ENCODE peak calls at places on chromosomes 12 and 14, in six cellular contexts. D is K562, S is HepG2, M is HCT116, T is H1, F is GM12878. R is an unnamed sample.

GRCh38 chr12:42273706-42274105 is 35.7 kb upstream of the YAF2 start:
- DNase-seq in D (no peak), S (no peak), M (no peak), T (no peak), F (no peak), R (no peak)

GRCh38 chr12:51028126-51028810 is 2.1 kb upstream of the SLC11A2 start:
- DNase-seq in D (peak; percentile 53), S (peak; percentile 70), M (no peak), T (peak; percentile 38), F (no peak), R (peak; percentile 39)

GRCh38 chr12:120101617-120102016 is 14.9 kb downstream of the RAB35 start:
- DNase-seq in D (no peak), S (no peak), M (no peak), T (no peak), F (no peak), R (no peak)

GRCh38 chr12:79563021-79563739 is 127.6 kb downstream of the PAWR start:
- DNase-seq in D (no peak), S (no peak), M (no peak), T (no peak), F (no peak), R (no peak)

GRCh38 chr12:128076188-128076587 is 190.8 kb upstream of the TMEM132C start:
- DNase-seq in D (no peak), S (no peak), M (no peak), T (no peak), F (no peak), R (no peak)

GRCh38 chr12:24595652-24596235 is 353.2 kb downstream of the BCAT1 start:
- DNase-seq in D (peak; percentile 22), S (peak; percentile 10), M (no peak), T (no peak), F (no peak), R (no peak)

GRCh38 chr12:28742791-28743190 is 406.3 kb upstream of the FAR2 start:
- DNase-seq in D (no peak), S (no peak), M (no peak), T (no peak), F (no peak), R (no peak)

GRCh38 chr12:79897617-79898016 is 37.3 kb downstream of the PPP1R12A start:
- DNase-seq in D (no peak), S (peak; percentile 14), M (peak; percentile 16), T (peak; percentile 5), F (no peak), R (peak; percentile 33)

GRCh38 chr14:97179573-97179972 is 382.4 kb downstream of the VRK1 start:
- DNase-seq in D (no peak), S (no peak), M (no peak), T (no peak), F (no peak), R (no peak)

GRCh38 chr12:79911889-79912656 is 22.8 kb downstream of the PPP1R12A start:
- DNase-seq in D (no peak), S (no peak), M (no peak), T (no peak), F (no peak), R (no peak)

GRCh38 chr14:22039938-22040780 is 366.5 kb upstream of the OR4E1 start:
- DNase-seq in D (no peak), S (peak; percentile 26), M (peak; percentile 18), T (no peak), F (no peak), R (no peak)

GRCh38 chr12:109771746-109772621 is 58.4 kb downstream of the FAM222A start:
- DNase-seq in D (no peak), S (no peak), M (no peak), T (no peak), F (no peak), R (no peak)

DNA sequence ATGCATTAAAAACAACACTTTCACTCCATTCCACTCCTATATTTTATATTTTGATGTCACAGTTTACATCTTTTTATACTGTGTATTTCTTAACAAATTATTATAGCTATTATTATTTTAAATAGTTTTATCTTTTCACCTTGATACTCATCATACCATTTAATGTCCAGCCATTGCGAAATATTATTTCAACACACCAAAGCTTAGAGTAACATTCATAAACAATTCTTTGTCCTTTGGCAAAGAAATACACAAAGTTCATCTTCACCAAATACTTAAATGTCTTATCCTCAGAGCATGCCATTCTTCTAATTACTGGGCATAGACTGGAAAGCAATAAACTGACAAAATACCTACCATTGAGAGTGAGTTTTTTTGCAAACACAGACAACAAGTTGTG is 1963.4 kb upstream of the FLRT2 start:
- DNase-seq in D (no peak), S (no peak), M (no peak), T (no peak), F (no peak), R (no peak)
- TF ChIP-seq ZNF274 in D (no peak), S (no peak), M (no peak), T (no peak), F (no peak), R (no peak)

DNA sequence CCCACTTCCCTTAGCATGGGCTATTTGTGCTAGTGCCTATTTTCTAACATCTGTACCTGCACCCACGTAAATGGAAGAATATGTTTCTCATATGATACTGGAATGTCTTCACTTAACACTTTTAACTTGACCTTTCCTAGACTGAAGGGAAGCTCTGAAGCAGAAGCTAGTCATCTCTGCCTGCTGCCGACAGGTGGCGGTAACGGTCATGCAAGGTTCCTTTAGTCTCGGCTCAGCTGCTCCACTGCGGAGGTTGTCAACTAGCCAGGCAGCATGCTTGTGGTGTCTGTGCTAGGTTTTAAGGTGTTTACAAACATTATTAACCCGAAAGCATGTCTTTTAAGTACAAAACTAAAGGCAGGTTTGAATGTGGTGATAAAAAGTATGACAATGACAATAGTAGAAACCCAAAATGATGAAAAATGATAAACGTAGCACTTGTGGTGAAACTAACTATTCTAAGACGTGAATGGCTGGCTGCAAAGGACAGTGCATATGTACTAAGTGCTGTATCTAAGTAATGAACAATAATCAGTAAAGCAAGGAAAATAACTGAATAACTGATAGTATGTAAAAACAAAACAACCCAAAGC is 117.2 kb downstream of the GRIN2B start:
- DNase-seq in D (peak; percentile 51), S (peak; percentile 48), M (peak; percentile 54), T (peak; percentile 50), F (peak; percentile 11), R (peak; percentile 96)
- TF ChIP-seq ZNF274 in D (no peak), S (no peak), M (no peak), T (no peak), F (no peak), R (no peak)

DNA sequence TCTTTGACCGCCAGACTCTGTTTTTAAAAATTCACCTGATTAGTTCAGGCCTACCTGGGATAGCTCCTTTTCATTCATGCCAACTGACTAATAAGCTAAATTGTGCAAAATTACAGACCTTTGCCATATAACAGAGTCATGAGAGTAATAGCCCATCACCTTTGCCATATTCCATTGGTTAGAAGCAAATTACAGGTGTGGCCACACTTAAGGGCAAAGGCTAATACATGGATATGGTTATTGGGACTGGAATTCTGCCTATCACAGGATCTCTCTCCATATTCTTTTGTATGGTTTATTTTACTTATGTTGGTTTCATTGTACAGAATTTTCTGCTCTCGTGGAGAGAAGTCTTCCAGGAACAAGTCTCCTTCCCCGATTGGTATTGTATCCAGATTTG is 115.2 kb downstream of the EGLN3 start:
- DNase-seq in D (no peak), S (no peak), M (no peak), T (no peak), F (no peak), R (no peak)
- TF ChIP-seq ZNF274 in D (no peak), S (no peak), M (no peak), T (no peak), F (no peak), R (no peak)

GRCh38 chr12:70305794-70306193 is 60.3 kb upstream of the KCNMB4 start:
- DNase-seq in D (no peak), S (no peak), M (no peak), T (no peak), F (no peak), R (no peak)
- TF ChIP-seq ZNF274 in D (no peak), S (no peak), M (no peak), T (no peak), F (no peak), R (no peak)

GRCh38 chr12:1059162-1059561 is 68.1 kb downstream of the ERC1 start:
- DNase-seq in D (no peak), S (no peak), M (no peak), T (no peak), F (no peak), R (no peak)
- TF ChIP-seq ZNF274 in D (no peak), S (no peak), M (no peak), T (no peak), F (no peak), R (no peak)

GRCh38 chr12:57738661-57739237 is at the start of gene AGAP2:
- DNase-seq in D (no peak), S (no peak), M (no peak), T (no peak), F (no peak), R (no peak)

GRCh38 chr12:57741413-57741789 is 2.9 kb upstream of the AGAP2 start:
- DNase-seq in D (no peak), S (no peak), M (no peak), T (no peak), F (no peak), R (no peak)

GRCh38 chr12:57739387-57739786 is 845 bp upstream of the AGAP2 start:
- DNase-seq in D (no peak), S (no peak), M (no peak), T (no peak), F (no peak), R (no peak)

GRCh38 chr12:57739914-57740538 is 1.5 kb upstream of the AGAP2 start:
- DNase-seq in D (no peak), S (no peak), M (no peak), T (no peak), F (no peak), R (no peak)

GRCh38 chr12:57740656-57741412 is 2.3 kb upstream of the AGAP2 start:
- DNase-seq in D (no peak), S (no peak), M (no peak), T (no peak), F (peak; percentile 53), R (no peak)
- TF ChIP-seq ZNF274 in D (no peak), S (no peak), M (no peak), T (no peak), F (no peak), R (no peak)

DNA sequence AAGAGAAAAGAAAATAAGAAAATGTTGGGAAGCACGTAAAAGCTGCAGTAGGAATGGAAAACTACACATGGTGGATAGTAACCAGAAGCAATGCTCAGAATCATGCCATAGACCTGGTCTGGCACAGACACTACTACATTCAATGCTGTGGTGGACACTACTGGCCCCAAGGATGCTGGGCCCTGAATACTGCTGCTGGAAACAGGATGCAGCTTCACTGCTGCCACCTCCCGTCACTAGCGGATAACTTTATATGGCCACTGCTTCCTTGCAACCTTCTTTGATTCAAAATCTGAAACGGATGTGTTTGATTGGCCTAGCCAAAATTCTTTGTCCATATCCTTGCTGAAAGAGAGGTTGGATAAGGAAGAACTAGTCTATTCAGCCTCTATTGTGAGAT is 30.7 kb downstream of the ADCY6 start:
- DNase-seq in D (no peak), S (no peak), M (no peak), T (no peak), F (no peak), R (no peak)
- TF ChIP-seq ZNF274 in D (no peak), S (no peak), M (no peak), T (no peak), F (no peak), R (no peak)

DNA sequence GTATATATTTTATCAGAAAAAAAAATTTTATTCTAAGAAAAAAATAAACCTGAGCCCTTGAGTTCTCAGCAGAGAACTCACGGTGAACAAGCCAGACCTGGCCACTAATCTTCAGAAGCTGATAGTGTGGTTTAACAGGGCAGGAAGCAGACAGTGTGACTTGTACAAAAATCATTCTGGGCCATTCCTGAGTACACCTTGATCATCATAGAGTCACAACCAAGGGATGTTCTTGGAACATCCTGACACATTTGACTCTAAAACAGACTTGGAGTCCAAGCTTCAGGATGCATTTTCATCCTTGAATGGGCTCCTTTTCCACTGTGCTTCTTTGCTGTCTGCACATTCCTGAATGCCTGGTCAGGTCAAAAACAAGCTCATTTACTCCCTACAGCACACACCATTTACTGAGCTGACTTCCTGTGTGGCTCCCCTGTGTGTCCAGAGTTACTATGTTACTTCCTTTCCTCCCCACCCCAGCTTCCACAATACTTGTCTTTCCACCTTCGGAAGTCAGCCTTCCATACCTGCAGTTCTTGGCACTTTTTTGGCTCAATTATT is 112.0 kb downstream of the ANO6 start:
- DNase-seq in D (no peak), S (no peak), M (no peak), T (no peak), F (no peak), R (no peak)
- TF ChIP-seq ZNF274 in D (no peak), S (no peak), M (no peak), T (no peak), F (no peak), R (no peak)